ENCODE peak calls at places on chromosomes 13 and 19, in eight cellular contexts. T is stimulated activated CD8-positive, alpha-beta memory T cell treated with anti-CD3 and anti-CD28 coated beads, Interleukin-7, amount 100 ng/mL, for 4 hours; G is cardiac muscle cell; R is activated gamma-delta T cell treated with anti-CD3 and anti-CD28 coated beads, Interleukin-2, amount 50 U/mL, for 16 hours; P is memory B cell; C is testis; I is HL-60; Y is NCI-H2227 treated with DMSO at 0.1 percent for 48 hours. H is an unnamed sample.

GRCh38 chr19:14237011-14237941 is 31.3 kb upstream of the ADGRL1 start:
- DNase-seq in Y (no peak), G (no peak), C (no peak), P (no peak), I (no peak), T (no peak), R (no peak), H (no peak)

GRCh38 chr13:34748078-34748477 is 194.0 kb upstream of the NBEA start:
- DNase-seq in P (no peak), C (peak; percentile 54), R (no peak), T (no peak), I (no peak), G (no peak), Y (no peak), H (no peak)

GRCh38 chr19:58561373-58562125 is 3.1 kb upstream of the UBE2M start:
- DNase-seq in G (no peak), P (no peak), C (no peak), T (no peak), I (no peak), Y (no peak), R (no peak), H (no peak)

GRCh38 chr13:33283195-33283910 is 2.2 kb downstream of the STARD13 start:
- DNase-seq in T (no peak), C (no peak), P (no peak), R (no peak), G (no peak), I (no peak), Y (no peak), H (no peak)

GRCh38 chr13:98879965-98880364 is 97.9 kb downstream of the DOCK9 start:
- DNase-seq in I (no peak), P (no peak), T (no peak), Y (no peak), G (no peak), C (no peak), R (no peak), H (no peak)

GRCh38 chr19:1470864-1471513 is 8.0 kb downstream of the C19orf25 start:
- DNase-seq in I (no peak), C (no peak), P (no peak), T (no peak), G (peak; percentile 44), R (no peak), Y (peak; percentile 60), H (no peak)

GRCh38 chr13:96821381-96821780 is 172.9 kb downstream of the OXGR1 start:
- DNase-seq in G (no peak), P (no peak), C (no peak), T (no peak), Y (no peak), I (no peak), R (no peak), H (no peak)

GRCh38 chr19:41696402-41697197 is 8.5 kb upstream of the CEACAM7 start:
- DNase-seq in C (no peak), Y (no peak), T (no peak), P (no peak), R (no peak), I (peak; percentile 10), G (no peak), H (no peak)

GRCh38 chr19:41552558-41552957 is 23.4 kb upstream of the CEACAM21 start:
- DNase-seq in Y (no peak), I (no peak), P (peak; percentile 19), R (no peak), T (no peak), G (no peak), C (no peak), H (no peak)